ENCODE peak calls at places on chromosomes 4 and X, in five cellular contexts. One of them, this sample, is unnamed.

GRCh38 chr4:81314196-81314896 is 99.3 kb upstream of the PRKG2 start:
- DNase-seq in SK-N-MC: no peak
- DNase-seq in SJSA1: no peak
- DNase-seq in Panc1: no peak
- DNase-seq in stomach: peak; percentile 83
- DNase-seq in this sample: peak; percentile 78

GRCh38 chr4:71913275-71913674 is 118.5 kb upstream of the NPFFR2 start:
- DNase-seq in stomach: no peak
- DNase-seq in SJSA1: no peak
- DNase-seq in Panc1: no peak
- DNase-seq in SK-N-MC: no peak
- DNase-seq in this sample: no peak

GRCh38 chr4:69881173-69881773 is 21.3 kb upstream of the SULT1E1 start:
- DNase-seq in SJSA1: no peak
- DNase-seq in SK-N-MC: no peak
- DNase-seq in Panc1: peak; percentile 18
- DNase-seq in stomach: peak; percentile 35
- DNase-seq in this sample: peak; percentile 1

GRCh38 chr4:98606879-98607278 is 51.5 kb downstream of the TSPAN5 start:
- DNase-seq in stomach: no peak
- DNase-seq in Panc1: no peak
- DNase-seq in SJSA1: no peak
- DNase-seq in SK-N-MC: no peak
- DNase-seq in this sample: no peak

GRCh38 chr4:3690576-3691152 is 75.5 kb upstream of the ADRA2C start:
- DNase-seq in SJSA1: no peak
- DNase-seq in SK-N-MC: no peak
- DNase-seq in Panc1: no peak
- DNase-seq in stomach: no peak
- DNase-seq in this sample: no peak

GRCh38 chr4:164701665-164702064 is 52.3 kb upstream of the SMIM31 start:
- DNase-seq in SJSA1: no peak
- DNase-seq in SK-N-MC: no peak
- DNase-seq in stomach: no peak
- DNase-seq in Panc1: no peak
- DNase-seq in this sample: no peak

GRCh38 chrX:121407627-121408026 is 360.2 kb downstream of the GLUD2 start:
- DNase-seq in Panc1: no peak
- DNase-seq in SK-N-MC: no peak
- DNase-seq in stomach: no peak
- DNase-seq in SJSA1: no peak
- DNase-seq in this sample: no peak

GRCh38 chr4:78120144-78120880 is 63.2 kb downstream of the FRAS1 start:
- DNase-seq in SK-N-MC: no peak
- DNase-seq in Panc1: no peak
- DNase-seq in stomach: no peak
- DNase-seq in SJSA1: no peak
- DNase-seq in this sample: no peak

GRCh38 chr4:82614868-82615449 is 53.2 kb upstream of the TMEM150C start:
- DNase-seq in SJSA1: no peak
- DNase-seq in Panc1: no peak
- DNase-seq in SK-N-MC: no peak
- DNase-seq in stomach: no peak
- DNase-seq in this sample: no peak

GRCh38 chrX:13483773-13484172 is 85.6 kb upstream of the EGFL6 start:
- DNase-seq in stomach: no peak
- DNase-seq in Panc1: no peak
- DNase-seq in SK-N-MC: no peak
- DNase-seq in SJSA1: no peak
- DNase-seq in this sample: no peak

GRCh38 chr4:27514711-27515110 is 654.1 kb downstream of the STIM2 start:
- DNase-seq in Panc1: no peak
- DNase-seq in SJSA1: no peak
- DNase-seq in SK-N-MC: no peak
- DNase-seq in stomach: no peak
- DNase-seq in this sample: no peak

GRCh38 chr4:90546114-90546513 is 418.9 kb downstream of the CCSER1 start:
- DNase-seq in SK-N-MC: no peak
- DNase-seq in SJSA1: no peak
- DNase-seq in Panc1: no peak
- DNase-seq in stomach: no peak
- DNase-seq in this sample: no peak

GRCh38 chr4:8245879-8246833 is 23.4 kb upstream of the HTRA3 start:
- DNase-seq in stomach: no peak
- DNase-seq in SJSA1: no peak
- DNase-seq in Panc1: no peak
- DNase-seq in SK-N-MC: no peak
- DNase-seq in this sample: no peak

GRCh38 chr4:174826660-174827059 is 2.4 kb downstream of the GLRA3 start:
- DNase-seq in SJSA1: no peak
- DNase-seq in Panc1: no peak
- DNase-seq in SK-N-MC: no peak
- DNase-seq in stomach: no peak
- DNase-seq in this sample: no peak

GRCh38 chr4:10157478-10158354 is 41.1 kb upstream of the WDR1 start:
- DNase-seq in SJSA1: no peak
- DNase-seq in Panc1: peak; percentile 22
- DNase-seq in SK-N-MC: no peak
- DNase-seq in stomach: peak; percentile 62
- DNase-seq in this sample: peak; percentile 15

GRCh38 chr4:177127658-177128057 is 182.0 kb upstream of the NEIL3 start:
- DNase-seq in SJSA1: no peak
- DNase-seq in Panc1: no peak
- DNase-seq in SK-N-MC: no peak
- DNase-seq in stomach: no peak
- DNase-seq in this sample: no peak

GRCh38 chr4:185792384-185793146 is 19.4 kb downstream of the SORBS2 start:
- DNase-seq in stomach: no peak
- DNase-seq in SJSA1: peak; percentile 81
- DNase-seq in SK-N-MC: no peak
- DNase-seq in Panc1: no peak
- DNase-seq in this sample: peak; percentile 73

GRCh38 chrX:119062750-119063374 is 9.9 kb upstream of the CT47C1 start:
- DNase-seq in Panc1: no peak
- DNase-seq in SK-N-MC: no peak
- DNase-seq in stomach: no peak
- DNase-seq in SJSA1: no peak
- DNase-seq in this sample: peak; percentile 3

GRCh38 chr4:125780159-125780558 is 465.4 kb downstream of the FAT4 start:
- DNase-seq in Panc1: no peak
- DNase-seq in SK-N-MC: no peak
- DNase-seq in SJSA1: no peak
- DNase-seq in stomach: no peak
- DNase-seq in this sample: no peak

GRCh38 chrX:150482537-150483217 is 85.7 kb upstream of the MTM1 start:
- DNase-seq in Panc1: peak; percentile 67
- DNase-seq in SK-N-MC: no peak
- DNase-seq in stomach: no peak
- DNase-seq in SJSA1: no peak
- DNase-seq in this sample: peak; percentile 53

GRCh38 chrX:100647095-100647494 is 3.1 kb downstream of the SRPX2 start:
- DNase-seq in stomach: no peak
- DNase-seq in SJSA1: no peak
- DNase-seq in Panc1: no peak
- DNase-seq in SK-N-MC: no peak
- DNase-seq in this sample: no peak

GRCh38 chr4:2940267-2941137 is 22.7 kb downstream of the NOP14 start:
- DNase-seq in Panc1: no peak
- DNase-seq in SJSA1: no peak
- DNase-seq in stomach: no peak
- DNase-seq in SK-N-MC: no peak
- DNase-seq in this sample: no peak

GRCh38 chrX:132388371-132388770 is 100.5 kb downstream of the MBNL3 start:
- DNase-seq in SK-N-MC: no peak
- DNase-seq in SJSA1: no peak
- DNase-seq in stomach: no peak
- DNase-seq in Panc1: no peak
- DNase-seq in this sample: no peak

GRCh38 chr4:38591617-38592337 is 72.2 kb upstream of the KLF3 start:
- DNase-seq in Panc1: no peak
- DNase-seq in SK-N-MC: no peak
- DNase-seq in stomach: no peak
- DNase-seq in SJSA1: peak; percentile 87
- DNase-seq in this sample: no peak

GRCh38 chr4:21490682-21491081 is 457.9 kb downstream of the KCNIP4 start:
- DNase-seq in SJSA1: no peak
- DNase-seq in SK-N-MC: no peak
- DNase-seq in stomach: no peak
- DNase-seq in Panc1: no peak
- DNase-seq in this sample: no peak

GRCh38 chr4:26183017-26183416 is 137.8 kb upstream of the RBPJ start:
- DNase-seq in SK-N-MC: no peak
- DNase-seq in stomach: no peak
- DNase-seq in SJSA1: no peak
- DNase-seq in Panc1: no peak
- DNase-seq in this sample: no peak

GRCh38 chrX:85517994-85518718 is 138.7 kb upstream of the POF1B start:
- DNase-seq in stomach: no peak
- DNase-seq in Panc1: no peak
- DNase-seq in SK-N-MC: no peak
- DNase-seq in SJSA1: no peak
- DNase-seq in this sample: no peak

GRCh38 chrX:24498181-24498580 is 33.1 kb downstream of the PDK3 start:
- DNase-seq in Panc1: no peak
- DNase-seq in SK-N-MC: no peak
- DNase-seq in stomach: no peak
- DNase-seq in SJSA1: no peak
- DNase-seq in this sample: no peak

GRCh38 chrX:14864626-14865025 is 8.2 kb downstream of the FANCB start:
- DNase-seq in stomach: no peak
- DNase-seq in SK-N-MC: no peak
- DNase-seq in Panc1: no peak
- DNase-seq in SJSA1: no peak
- DNase-seq in this sample: no peak

GRCh38 chr4:147289181-147289580 is 191.7 kb upstream of the EDNRA start:
- DNase-seq in SJSA1: no peak
- DNase-seq in SK-N-MC: no peak
- DNase-seq in stomach: no peak
- DNase-seq in Panc1: no peak
- DNase-seq in this sample: no peak

GRCh38 chrX:37745354-37745753 is 34.5 kb upstream of the CYBB start:
- DNase-seq in SJSA1: peak; percentile 53
- DNase-seq in Panc1: peak; percentile 18
- DNase-seq in SK-N-MC: peak; percentile 45
- DNase-seq in stomach: peak; percentile 76
- DNase-seq in this sample: peak; percentile 47

GRCh38 chr4:159220353-159220752 is 117.5 kb downstream of the RAPGEF2 start:
- DNase-seq in SK-N-MC: no peak
- DNase-seq in Panc1: no peak
- DNase-seq in SJSA1: no peak
- DNase-seq in stomach: no peak
- DNase-seq in this sample: no peak
- H3K4me3 ChIP-seq in SK-N-MC: no peak overlapping the region
- H3K4me3 ChIP-seq in Panc1: no peak overlapping the region
- H3K4me3 ChIP-seq in SJSA1: no peak overlapping the region
- H3K4me3 ChIP-seq in stomach: no peak overlapping the region
- H3K4me3 ChIP-seq in this sample: no peak overlapping the region

DNA sequence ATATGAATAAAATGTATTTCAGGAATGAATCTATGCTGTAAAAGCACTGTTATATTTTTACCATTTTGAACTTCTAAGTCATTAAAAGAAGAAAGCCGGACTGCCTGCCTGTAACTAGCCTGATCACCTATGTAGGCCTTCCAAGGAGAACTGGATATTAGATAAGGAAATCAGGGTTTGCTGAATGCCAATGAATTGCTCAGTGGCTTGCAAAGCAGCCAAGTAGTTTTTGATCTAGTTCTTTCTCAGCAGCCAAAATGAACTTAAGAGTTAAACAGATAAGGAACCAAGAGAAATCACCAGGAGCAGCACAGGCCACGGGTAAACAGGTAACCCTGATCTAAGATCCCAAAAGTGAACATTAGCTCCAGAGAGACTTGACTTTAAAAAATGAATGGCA is 3.3 kb downstream of the ANXA5 start:
- DNase-seq in Panc1: no peak
- DNase-seq in SJSA1: no peak
- DNase-seq in SK-N-MC: no peak
- DNase-seq in stomach: no peak
- DNase-seq in this sample: no peak
- H3K4me3 ChIP-seq in Panc1: peak overlapping the region; percentile 18
- H3K4me3 ChIP-seq in SJSA1: no peak overlapping the region
- H3K4me3 ChIP-seq in SK-N-MC: no peak overlapping the region
- H3K4me3 ChIP-seq in stomach: peak overlapping the region; percentile 91
- H3K4me3 ChIP-seq in this sample: peak overlapping the region; percentile 24

DNA sequence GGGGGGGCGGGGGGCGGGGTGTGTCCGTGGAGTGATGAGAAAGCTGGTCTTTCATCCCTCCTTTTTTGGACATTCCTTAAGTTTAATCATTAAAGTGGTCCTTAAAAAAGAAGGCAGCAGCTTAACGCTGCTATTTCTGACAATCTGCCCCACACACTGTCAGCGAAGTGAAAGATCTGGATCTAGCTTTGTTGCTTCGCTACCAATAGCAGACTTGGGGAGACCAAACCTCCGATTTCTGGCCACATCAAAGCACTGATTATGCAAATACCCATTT is 5.9 kb downstream of the NEUROG2 start:
- DNase-seq in Panc1: no peak
- DNase-seq in SK-N-MC: no peak
- DNase-seq in stomach: no peak
- DNase-seq in SJSA1: no peak
- DNase-seq in this sample: no peak
- H3K4me3 ChIP-seq in Panc1: no peak overlapping the region
- H3K4me3 ChIP-seq in SK-N-MC: peak overlapping the region; percentile 72
- H3K4me3 ChIP-seq in stomach: peak overlapping the region; percentile 39
- H3K4me3 ChIP-seq in SJSA1: no peak overlapping the region
- H3K4me3 ChIP-seq in this sample: peak overlapping the region; percentile 21

DNA sequence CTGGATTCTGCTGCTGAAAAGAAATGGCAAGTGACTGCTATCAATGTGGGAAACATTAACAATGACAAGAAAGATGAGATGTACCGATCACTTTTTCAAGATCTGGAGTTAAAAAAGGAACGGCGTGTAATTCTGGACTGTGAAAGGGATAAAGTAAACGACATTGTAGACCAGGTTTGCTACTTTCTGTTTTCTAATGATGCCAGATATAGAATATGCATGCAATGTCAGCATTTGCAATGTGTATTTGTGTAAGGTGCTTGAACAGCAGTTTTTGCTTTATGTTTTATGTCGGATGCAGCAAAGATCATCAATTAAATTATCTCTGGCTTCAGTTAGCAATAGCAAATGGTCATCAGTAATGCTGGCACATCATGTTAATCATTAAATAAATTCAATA is 92.2 kb downstream of the GRIA2 start:
- DNase-seq in stomach: no peak
- DNase-seq in SK-N-MC: no peak
- DNase-seq in SJSA1: no peak
- DNase-seq in Panc1: no peak
- DNase-seq in this sample: no peak
- H3K4me3 ChIP-seq in stomach: no peak overlapping the region
- H3K4me3 ChIP-seq in SK-N-MC: no peak overlapping the region
- H3K4me3 ChIP-seq in SJSA1: no peak overlapping the region
- H3K4me3 ChIP-seq in Panc1: no peak overlapping the region
- H3K4me3 ChIP-seq in this sample: no peak overlapping the region